ENCODE peak calls at places on chromosome 5, in five cellular contexts. One of them, this sample, is unnamed.

GRCh38 chr5:54385994-54386393 is 69.5 kb upstream of the HSPB3 start:
- DNase-seq in HFF-Myc: no peak
- DNase-seq in cardiac fibroblast: no peak
- DNase-seq in BE2C: no peak
- DNase-seq in hepatocyte: no peak
- DNase-seq in this sample: no peak

GRCh38 chr5:76329346-76329745 is 73.7 kb upstream of the IQGAP2 start:
- DNase-seq in HFF-Myc: no peak
- DNase-seq in cardiac fibroblast: no peak
- DNase-seq in BE2C: no peak
- DNase-seq in hepatocyte: no peak
- DNase-seq in this sample: no peak

GRCh38 chr5:27217160-27217956 is 179.0 kb upstream of the CDH9 start:
- DNase-seq in HFF-Myc: no peak
- DNase-seq in cardiac fibroblast: no peak
- DNase-seq in BE2C: no peak
- DNase-seq in hepatocyte: no peak
- DNase-seq in this sample: no peak

GRCh38 chr5:157431544-157432200 is 28.3 kb upstream of the NIPAL4 start:
- DNase-seq in HFF-Myc: peak; percentile 54
- DNase-seq in cardiac fibroblast: peak; percentile 76
- DNase-seq in BE2C: peak; percentile 16
- DNase-seq in hepatocyte: peak; percentile 68
- DNase-seq in this sample: peak; percentile 38

GRCh38 chr5:148398698-148399121 is 15.0 kb downstream of the FBXO38 start:
- DNase-seq in HFF-Myc: no peak
- DNase-seq in cardiac fibroblast: no peak
- DNase-seq in BE2C: no peak
- DNase-seq in hepatocyte: no peak
- DNase-seq in this sample: no peak

GRCh38 chr5:168176251-168176650 is 115.2 kb upstream of the WWC1 start:
- DNase-seq in HFF-Myc: no peak
- DNase-seq in cardiac fibroblast: no peak
- DNase-seq in BE2C: no peak
- DNase-seq in hepatocyte: no peak
- DNase-seq in this sample: no peak

GRCh38 chr5:126982195-126982594 is 48.2 kb downstream of the MARCHF3 start:
- DNase-seq in HFF-Myc: no peak
- DNase-seq in cardiac fibroblast: no peak
- DNase-seq in BE2C: no peak
- DNase-seq in hepatocyte: no peak
- DNase-seq in this sample: no peak

GRCh38 chr5:111984044-111984443 is 227.1 kb upstream of the NREP start:
- DNase-seq in HFF-Myc: peak; percentile 49
- DNase-seq in cardiac fibroblast: peak; percentile 94
- DNase-seq in BE2C: no peak
- DNase-seq in hepatocyte: no peak
- DNase-seq in this sample: peak; percentile 87

GRCh38 chr5:145936401-145937131 is at the start of gene SH3RF2:
- DNase-seq in HFF-Myc: no peak
- DNase-seq in cardiac fibroblast: peak; percentile 63
- DNase-seq in BE2C: peak; percentile 7
- DNase-seq in hepatocyte: peak; percentile 85
- DNase-seq in this sample: peak; percentile 85

DNA sequence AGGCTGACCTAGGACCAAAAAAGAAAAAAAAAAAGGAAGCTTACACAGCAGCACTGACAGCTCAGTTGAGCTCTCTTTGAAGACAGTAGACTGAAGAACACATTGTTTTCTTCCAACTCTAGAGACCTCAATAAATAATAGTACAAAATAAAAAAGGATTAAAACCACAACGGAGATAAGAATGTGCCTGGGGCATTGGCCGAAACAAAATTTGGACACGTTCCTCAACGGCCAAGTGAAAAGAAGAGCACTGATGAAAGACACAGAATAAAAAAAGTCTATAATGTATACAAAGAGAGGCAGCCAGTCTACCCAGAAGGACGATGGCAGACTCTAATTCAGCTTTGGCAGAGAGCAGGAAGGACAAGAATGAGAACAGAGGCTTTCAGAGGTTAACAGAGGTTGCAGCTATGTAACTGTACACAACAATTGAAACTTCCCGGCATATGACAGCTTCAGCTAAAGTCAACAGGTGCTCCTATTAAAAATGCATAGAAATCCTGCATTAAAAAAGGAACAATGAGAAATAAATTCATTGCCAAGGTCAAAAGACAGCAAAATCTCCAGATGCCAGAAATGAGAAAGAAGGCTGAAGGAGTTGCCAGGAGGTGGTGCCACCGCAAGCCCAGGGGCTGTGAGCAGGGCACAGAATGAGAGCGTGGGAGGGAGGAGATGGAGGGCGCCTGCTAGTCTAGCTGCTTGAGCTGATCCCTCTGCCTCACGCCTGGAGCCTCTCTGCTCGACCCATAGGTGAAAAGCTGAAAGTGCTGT is 113.9 kb downstream of the DCP2 start:
- DNase-seq in HFF-Myc: no peak
- DNase-seq in cardiac fibroblast: no peak
- DNase-seq in BE2C: no peak
- DNase-seq in hepatocyte: no peak
- DNase-seq in this sample: no peak
- TF ChIP-seq CTCF in HFF-Myc: no peak
- TF ChIP-seq CTCF in cardiac fibroblast: no peak
- TF ChIP-seq CTCF in BE2C: peak; percentile 5
- TF ChIP-seq CTCF in hepatocyte: no peak
- TF ChIP-seq CTCF in this sample: peak; percentile 7

GRCh38 chr5:10753178-10753577 is 7.9 kb downstream of the DAP start:
- DNase-seq in HFF-Myc: no peak
- DNase-seq in cardiac fibroblast: no peak
- DNase-seq in BE2C: no peak
- DNase-seq in hepatocyte: no peak
- DNase-seq in this sample: no peak

GRCh38 chr5:10760033-10760975 is 730 bp downstream of the DAP start:
- DNase-seq in HFF-Myc: peak; percentile 36
- DNase-seq in cardiac fibroblast: peak; percentile 65
- DNase-seq in BE2C: peak; percentile 56
- DNase-seq in hepatocyte: peak; percentile 81
- DNase-seq in this sample: no peak

GRCh38 chr5:10756539-10756938 is 4.5 kb downstream of the DAP start:
- DNase-seq in HFF-Myc: no peak
- DNase-seq in cardiac fibroblast: peak; percentile 52
- DNase-seq in BE2C: no peak
- DNase-seq in hepatocyte: no peak
- DNase-seq in this sample: peak; percentile 76

GRCh38 chr5:10759111-10759510 is 1.9 kb downstream of the DAP start:
- DNase-seq in HFF-Myc: no peak
- DNase-seq in cardiac fibroblast: no peak
- DNase-seq in BE2C: no peak
- DNase-seq in hepatocyte: no peak
- DNase-seq in this sample: no peak

GRCh38 chr5:10757043-10757442 is 4.0 kb downstream of the DAP start:
- DNase-seq in HFF-Myc: no peak
- DNase-seq in cardiac fibroblast: no peak
- DNase-seq in BE2C: no peak
- DNase-seq in hepatocyte: no peak
- DNase-seq in this sample: no peak
- H3K4me3 ChIP-seq in HFF-Myc: no peak overlapping the region
- H3K4me3 ChIP-seq in cardiac fibroblast: no peak overlapping the region
- H3K4me3 ChIP-seq in BE2C: no peak overlapping the region
- H3K4me3 ChIP-seq in hepatocyte: no peak overlapping the region
- H3K4me3 ChIP-seq in this sample: no peak overlapping the region

DNA sequence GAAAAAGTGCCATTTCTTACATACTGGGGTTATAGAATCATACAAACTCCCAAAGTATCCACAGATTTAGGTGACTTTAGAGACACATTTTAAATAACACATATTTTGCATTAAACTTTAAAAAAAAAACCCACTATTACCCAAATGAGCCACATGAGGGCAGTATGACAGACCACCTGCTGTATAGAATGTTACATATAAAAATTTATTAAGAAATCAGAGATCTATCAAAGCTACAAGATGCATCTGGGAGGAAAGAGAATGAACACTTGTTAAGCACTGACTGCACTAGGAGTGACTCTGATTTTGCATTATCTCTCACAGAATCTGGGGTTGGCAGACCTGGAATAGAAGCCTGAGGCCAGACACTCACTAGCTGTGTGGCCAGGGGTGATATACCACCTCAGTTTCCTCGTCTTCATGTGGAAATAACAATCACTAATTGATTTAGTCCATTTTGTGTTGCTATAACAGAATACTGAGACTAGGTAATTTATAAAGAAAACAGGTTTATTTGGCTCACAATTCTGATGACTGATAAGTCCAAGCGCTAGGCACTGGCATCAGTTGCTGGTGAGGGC is 98.4 kb downstream of the ARSB start:
- DNase-seq in HFF-Myc: no peak
- DNase-seq in cardiac fibroblast: peak; percentile 46
- DNase-seq in BE2C: no peak
- DNase-seq in hepatocyte: no peak
- DNase-seq in this sample: no peak
- TF ChIP-seq CTCF in HFF-Myc: peak; percentile 51
- TF ChIP-seq CTCF in cardiac fibroblast: peak; percentile 61
- TF ChIP-seq CTCF in BE2C: peak; percentile 64
- TF ChIP-seq CTCF in hepatocyte: peak; percentile 69
- TF ChIP-seq CTCF in this sample: peak; percentile 53

GRCh38 chr5:136007271-136007670 is 21.5 kb upstream of the TGFBI start:
- DNase-seq in HFF-Myc: no peak
- DNase-seq in cardiac fibroblast: peak; percentile 54
- DNase-seq in BE2C: no peak
- DNase-seq in hepatocyte: no peak
- DNase-seq in this sample: no peak
- H3K4me3 ChIP-seq in HFF-Myc: no peak overlapping the region
- H3K4me3 ChIP-seq in cardiac fibroblast: no peak overlapping the region
- H3K4me3 ChIP-seq in BE2C: no peak overlapping the region
- H3K4me3 ChIP-seq in hepatocyte: no peak overlapping the region
- H3K4me3 ChIP-seq in this sample: no peak overlapping the region

DNA sequence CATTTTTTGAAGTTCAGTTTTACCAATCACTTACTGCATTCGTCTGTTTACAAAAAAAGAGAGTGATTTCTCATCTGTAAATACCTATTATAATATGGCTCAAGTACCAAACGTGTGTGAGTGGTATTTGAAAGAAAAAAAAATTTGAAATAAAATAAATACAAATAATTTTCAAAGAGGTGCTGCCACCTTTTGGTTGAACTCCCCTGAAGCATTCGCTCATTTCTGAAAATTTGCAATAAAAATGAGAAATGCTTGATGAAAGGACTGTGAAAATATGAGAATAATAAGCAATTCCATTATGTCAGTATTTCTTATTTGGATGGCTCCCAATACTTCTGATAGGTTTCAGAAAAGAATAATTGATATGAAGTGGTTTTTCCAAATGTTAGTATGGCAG is 409.9 kb downstream of the CTNND2 start:
- DNase-seq in HFF-Myc: no peak
- DNase-seq in cardiac fibroblast: peak; percentile 9
- DNase-seq in BE2C: no peak
- DNase-seq in hepatocyte: no peak
- DNase-seq in this sample: no peak
- TF ChIP-seq CTCF in HFF-Myc: no peak
- TF ChIP-seq CTCF in cardiac fibroblast: peak; percentile 5
- TF ChIP-seq CTCF in BE2C: no peak
- TF ChIP-seq CTCF in hepatocyte: peak; percentile 66
- TF ChIP-seq CTCF in this sample: peak; percentile 55

GRCh38 chr5:5953641-5954040 is 424.7 kb downstream of the MED10 start:
- DNase-seq in HFF-Myc: no peak
- DNase-seq in cardiac fibroblast: no peak
- DNase-seq in BE2C: no peak
- DNase-seq in hepatocyte: peak; percentile 13
- DNase-seq in this sample: no peak
- H3K4me3 ChIP-seq in HFF-Myc: no peak overlapping the region
- H3K4me3 ChIP-seq in cardiac fibroblast: no peak overlapping the region
- H3K4me3 ChIP-seq in BE2C: no peak overlapping the region
- H3K4me3 ChIP-seq in hepatocyte: no peak overlapping the region
- H3K4me3 ChIP-seq in this sample: no peak overlapping the region

GRCh38 chr5:55533806-55534435 is 843 bp downstream of the PLPP1 start:
- DNase-seq in HFF-Myc: peak; percentile 12
- DNase-seq in cardiac fibroblast: peak; percentile 42
- DNase-seq in BE2C: peak; percentile 73
- DNase-seq in hepatocyte: no peak
- DNase-seq in this sample: peak; percentile 29

GRCh38 chr5:55535199-55535905 is 588 bp upstream of the PLPP1 start:
- DNase-seq in HFF-Myc: no peak
- DNase-seq in cardiac fibroblast: no peak
- DNase-seq in BE2C: no peak
- DNase-seq in hepatocyte: no peak
- DNase-seq in this sample: no peak

GRCh38 chr5:55530669-55531068 is 4.1 kb downstream of the PLPP1 start:
- DNase-seq in HFF-Myc: no peak
- DNase-seq in cardiac fibroblast: no peak
- DNase-seq in BE2C: no peak
- DNase-seq in hepatocyte: no peak
- DNase-seq in this sample: no peak

GRCh38 chr5:55538621-55539020 is 3.9 kb upstream of the PLPP1 start:
- DNase-seq in HFF-Myc: no peak
- DNase-seq in cardiac fibroblast: no peak
- DNase-seq in BE2C: no peak
- DNase-seq in hepatocyte: no peak
- DNase-seq in this sample: no peak

GRCh38 chr5:55534436-55535198 is at the start of gene PLPP1:
- DNase-seq in HFF-Myc: peak; percentile 24
- DNase-seq in cardiac fibroblast: peak; percentile 86
- DNase-seq in BE2C: peak; percentile 94
- DNase-seq in hepatocyte: peak; percentile 96
- DNase-seq in this sample: peak; percentile 44
- TF ChIP-seq CTCF in HFF-Myc: no peak
- TF ChIP-seq CTCF in cardiac fibroblast: no peak
- TF ChIP-seq CTCF in BE2C: no peak
- TF ChIP-seq CTCF in hepatocyte: no peak
- TF ChIP-seq CTCF in this sample: no peak